ENCODE peak calls at places on chromosome 19, in six cellular contexts. R is endothelial cell of umbilical vein, A is A549, X is HCT116, J is SK-N-SH, S is H1. F is an unnamed sample.
A peak's percentile ranks its signal among the peaks of the same experiment; 100 is the strongest.

GRCh38 chr19:28424041-28424440 is 788.9 kb downstream of the UQCRFS1 start:
- DNase-seq in R (no peak), A (no peak), X (no peak), J (no peak), S (no peak), F (no peak)

GRCh38 chr19:48686103-48686502 is 9.7 kb upstream of the FUT2 start:
- DNase-seq in R (no peak), A (no peak), X (no peak), J (no peak), S (no peak), F (no peak)

GRCh38 chr19:2049741-2050348 is 1.2 kb downstream of the MKNK2 start:
- DNase-seq in R (peak; percentile 56), A (peak; percentile 76), X (no peak), J (peak; percentile 71), S (no peak), F (peak; percentile 86)

GRCh38 chr19:55554749-55555152 is 9.4 kb upstream of the SBK3 start:
- DNase-seq in R (no peak), A (no peak), X (no peak), J (no peak), S (no peak), F (no peak)

GRCh38 chr19:32543107-32543900 is 37.7 kb upstream of the PDCD5 start:
- DNase-seq in R (no peak), A (peak; percentile 29), X (no peak), J (no peak), S (no peak), F (no peak)

GRCh38 chr19:7877249-7877836 is 3.2 kb upstream of the PRR36 start:
- DNase-seq in R (no peak), A (no peak), X (no peak), J (no peak), S (no peak), F (no peak)

GRCh38 chr19:52963229-52963760 is 614 bp upstream of the ZNF816 start:
- DNase-seq in R (no peak), A (no peak), X (no peak), J (peak; percentile 53), S (peak; percentile 66), F (no peak)

GRCh38 chr19:55590621-55591020 is 8.7 kb downstream of the FIZ1 start:
- DNase-seq in R (no peak), A (peak; percentile 56), X (peak; percentile 42), J (no peak), S (peak; percentile 52), F (peak; percentile 25)

GRCh38 chr19:17081672-17082630 is 6.4 kb downstream of the MYO9B start:
- DNase-seq in R (no peak), A (no peak), X (no peak), J (no peak), S (no peak), F (no peak)

GRCh38 chr19:13208131-13208963 is 58.1 kb downstream of the IER2 start:
- DNase-seq in R (peak; percentile 42), A (no peak), X (no peak), J (no peak), S (no peak), F (peak; percentile 79)

GRCh38 chr19:14809272-14810057 is 25.5 kb downstream of the OR7A5 start:
- DNase-seq in R (no peak), A (no peak), X (no peak), J (no peak), S (no peak), F (no peak)

GRCh38 chr19:2061936-2062729 is 11.1 kb upstream of the MKNK2 start:
- DNase-seq in R (no peak), A (no peak), X (no peak), J (no peak), S (peak; percentile 72), F (no peak)

GRCh38 chr19:38229585-38230073 is 5.6 kb upstream of the DPF1 start:
- DNase-seq in R (peak; percentile 77), A (peak; percentile 89), X (peak; percentile 85), J (peak; percentile 97), S (peak; percentile 85), F (peak; percentile 74)

GRCh38 chr19:16355293-16356043 is 30.8 kb downstream of the KLF2 start:
- DNase-seq in R (no peak), A (no peak), X (no peak), J (no peak), S (no peak), F (peak; percentile 92)

GRCh38 chr19:24069907-24070657 is 16.9 kb upstream of the ZNF254 start:
- DNase-seq in R (no peak), A (no peak), X (no peak), J (no peak), S (no peak), F (no peak)

GRCh38 chr19:48967346-48968178 is 2.5 kb downstream of the FTL start:
- DNase-seq in R (no peak), A (peak; percentile 92), X (no peak), J (no peak), S (no peak), F (peak; percentile 55)

GRCh38 chr19:35223856-35224505 is 4.6 kb downstream of the FAM187B start:
- DNase-seq in R (no peak), A (no peak), X (no peak), J (no peak), S (no peak), F (no peak)

GRCh38 chr19:23547816-23548430 is 139.1 kb downstream of the ZNF675 start:
- DNase-seq in R (no peak), A (no peak), X (no peak), J (no peak), S (no peak), F (no peak)

GRCh38 chr19:49749771-49750170 is 13.3 kb downstream of the TSKS start:
- DNase-seq in R (no peak), A (no peak), X (no peak), J (no peak), S (no peak), F (no peak)

GRCh38 chr19:2631213-2631821 is 71.2 kb downstream of the GNG7 start:
- DNase-seq in R (peak; percentile 13), A (no peak), X (no peak), J (no peak), S (no peak), F (peak; percentile 73)

GRCh38 chr19:35144600-35145436 is 1.8 kb downstream of the FXYD7 start:
- DNase-seq in R (no peak), A (peak; percentile 92), X (no peak), J (no peak), S (peak; percentile 82), F (peak; percentile 29)

GRCh38 chr19:4103073-4103418 is 20.9 kb downstream of the MAP2K2 start:
- DNase-seq in R (no peak), A (no peak), X (no peak), J (no peak), S (no peak), F (peak; percentile 50)

DNA sequence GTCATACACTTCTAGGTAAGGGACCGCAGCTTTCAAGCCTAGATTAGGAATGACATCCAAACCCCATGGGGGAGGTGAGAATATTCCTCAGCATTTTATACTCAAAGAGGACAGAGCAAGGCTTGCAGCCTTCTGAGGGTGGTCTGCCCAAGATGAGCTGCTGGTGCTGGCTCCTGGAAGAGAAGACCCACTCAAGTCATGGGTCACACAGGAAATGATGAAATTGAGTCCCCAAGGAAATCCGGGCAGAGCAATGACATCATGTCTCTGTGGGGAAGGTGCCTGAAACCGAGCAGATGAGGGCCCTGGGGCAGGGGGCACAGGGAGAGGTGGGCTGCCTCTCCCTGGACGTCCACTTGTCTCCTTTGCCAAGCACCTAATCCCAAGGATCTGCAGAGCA is 468.7 kb downstream of the TSHZ3 start:
- DNase-seq in R (no peak), A (no peak), X (no peak), J (no peak), S (no peak), F (no peak)
- TF ChIP-seq MAX in R (no peak), A (no peak), X (no peak), J (no peak), S (no peak), F (no peak)

DNA sequence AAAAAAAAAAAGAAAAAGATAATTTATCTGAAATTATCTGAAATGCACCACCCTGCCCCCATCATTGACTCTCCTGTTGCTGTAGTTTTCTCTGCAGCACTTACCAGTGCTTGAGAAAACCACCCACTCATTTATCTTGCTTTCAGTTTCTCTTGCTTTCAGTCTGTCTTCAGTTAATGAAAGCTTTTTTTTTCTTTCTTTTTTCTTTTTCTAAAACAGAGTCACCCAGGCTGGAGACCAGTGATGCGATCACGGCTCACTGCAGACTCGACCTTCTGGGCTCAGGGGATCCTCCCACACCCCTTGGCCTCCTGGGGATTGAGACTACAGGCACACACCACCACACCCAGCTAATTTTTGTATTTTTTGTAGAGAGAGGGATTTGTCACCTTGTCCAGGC is 4.3 kb upstream of the ACP5 start:
- DNase-seq in R (no peak), A (no peak), X (no peak), J (no peak), S (no peak), F (peak; percentile 84)
- H3K4me3 ChIP-seq in R (no peak overlapping the region), A (no peak overlapping the region), X (no peak overlapping the region), J (no peak overlapping the region), S (no peak overlapping the region), F (no peak overlapping the region)

DNA sequence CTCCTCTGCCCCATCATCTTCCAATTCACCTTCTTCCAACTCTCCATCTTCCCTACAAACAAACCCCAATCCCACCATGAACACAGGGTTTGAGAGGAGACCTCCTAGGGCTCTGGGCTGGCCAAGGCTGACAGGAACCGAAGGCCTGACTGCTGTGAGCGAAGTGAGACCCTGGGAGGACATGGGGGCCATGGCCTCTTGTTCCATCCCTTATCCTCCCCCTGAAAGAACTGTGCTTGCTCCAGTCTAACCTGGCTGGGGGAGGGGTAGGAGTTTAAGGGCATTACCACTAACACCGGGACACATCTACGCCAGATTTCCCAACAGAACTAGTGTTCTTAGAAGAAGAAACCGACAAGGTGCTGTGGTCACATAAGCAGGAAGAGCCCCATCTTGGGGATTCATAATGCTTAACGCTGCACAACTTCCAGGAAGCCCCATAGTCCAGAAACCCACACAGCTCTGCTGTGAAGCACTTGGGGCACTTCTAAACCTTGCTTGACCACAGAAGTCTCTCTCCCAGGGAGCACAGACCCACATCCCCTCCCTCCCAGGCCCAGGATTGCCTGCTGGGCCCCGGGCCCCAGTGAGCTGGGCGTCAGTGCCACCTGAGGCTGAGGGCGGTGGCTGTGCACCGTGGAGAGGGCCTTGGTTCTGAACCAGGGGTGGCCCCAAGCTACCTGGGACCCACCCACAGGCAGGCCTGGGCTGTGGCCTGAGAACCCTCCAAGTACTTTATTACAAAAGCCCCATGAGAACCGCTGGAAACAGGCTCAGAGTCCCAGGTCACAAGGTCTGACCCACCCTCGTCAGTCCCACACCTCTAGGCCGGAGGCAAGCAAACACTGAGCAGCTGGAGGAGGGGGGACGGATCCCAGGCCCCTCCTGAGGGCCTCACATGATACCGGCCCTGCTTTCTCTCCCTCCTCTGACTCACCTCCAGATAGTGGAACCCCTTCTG is 18.7 kb downstream of the ZC3H4 start:
- DNase-seq in R (no peak), A (no peak), X (no peak), J (no peak), S (no peak), F (peak; percentile 78)
- TF ChIP-seq MAX in R (no peak), A (no peak), X (no peak), J (no peak), S (no peak), F (peak; percentile 34)

DNA sequence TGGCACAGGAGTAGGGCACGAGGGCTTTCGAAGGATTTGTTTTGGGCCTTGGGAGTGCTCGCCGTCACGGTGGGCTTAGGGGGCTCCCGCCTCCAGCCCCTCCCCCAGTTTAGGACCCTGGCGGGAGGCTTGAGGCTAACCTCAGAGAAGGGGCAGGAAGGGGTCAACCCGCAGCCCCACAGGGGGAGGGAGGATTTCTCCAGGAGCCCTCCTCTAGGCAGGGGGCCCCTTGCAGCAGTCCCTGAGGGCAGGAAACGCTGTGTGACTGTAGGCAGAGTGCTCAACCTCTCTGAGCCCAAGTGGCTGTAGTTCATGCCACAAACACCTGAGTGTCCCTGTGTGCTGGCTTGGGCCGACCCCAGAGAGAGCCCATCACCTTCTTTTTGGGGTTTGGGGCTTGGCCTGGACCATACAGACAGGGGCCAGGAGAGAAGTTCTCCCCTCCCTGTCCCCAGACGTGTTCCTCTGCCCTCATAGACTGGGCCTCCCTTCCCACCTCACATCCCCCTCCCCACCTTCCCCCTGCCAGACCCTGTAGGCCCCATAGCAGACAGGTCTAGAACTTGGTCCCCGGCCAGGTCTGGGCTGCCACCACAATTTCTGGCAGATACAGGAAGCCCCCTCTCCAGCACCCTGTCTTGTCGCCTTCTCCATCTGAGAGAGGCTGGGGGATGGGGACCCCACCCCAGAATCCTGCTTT is 8.1 kb downstream of the ISYNA1 start:
- DNase-seq in R (no peak), A (no peak), X (no peak), J (no peak), S (no peak), F (peak; percentile 71)
- H3K4me3 ChIP-seq in R (no peak overlapping the region), A (peak overlapping the region; percentile 34), X (no peak overlapping the region), J (peak overlapping the region; percentile 43), S (peak overlapping the region; percentile 47), F (peak overlapping the region; percentile 12)